ENCODE peak calls at places on chromosomes 12 and 14, in four cellular contexts. One of them, this sample, is unnamed.

GRCh38 chr12:54935235-54935951 is 49.2 kb downstream of the TESPA1 start:
- DNase-seq in KG1: no peak
- DNase-seq in cardiac muscle cell: peak; percentile 81
- DNase-seq in AG10803: peak; percentile 70
- DNase-seq in this sample: peak; percentile 95

GRCh38 chr12:93091851-93092558 is 162.9 kb upstream of the EEA1 start:
- DNase-seq in KG1: no peak
- DNase-seq in AG10803: no peak
- DNase-seq in cardiac muscle cell: no peak
- DNase-seq in this sample: no peak

GRCh38 chr12:75212072-75212471 is 2.4 kb upstream of the KCNC2 start:
- DNase-seq in cardiac muscle cell: no peak
- DNase-seq in AG10803: no peak
- DNase-seq in KG1: no peak
- DNase-seq in this sample: no peak

GRCh38 chr12:25202139-25202538 is 7.1 kb downstream of the ETFRF1 start:
- DNase-seq in cardiac muscle cell: no peak
- DNase-seq in KG1: no peak
- DNase-seq in AG10803: no peak
- DNase-seq in this sample: no peak

GRCh38 chr14:22304324-22304723 is 284.7 kb downstream of the DAD1 start:
- DNase-seq in cardiac muscle cell: no peak
- DNase-seq in AG10803: no peak
- DNase-seq in KG1: no peak
- DNase-seq in this sample: no peak

GRCh38 chr14:32808574-32809098 is 130.0 kb upstream of the NPAS3 start:
- DNase-seq in KG1: no peak
- DNase-seq in cardiac muscle cell: peak; percentile 53
- DNase-seq in AG10803: peak; percentile 36
- DNase-seq in this sample: peak; percentile 73

GRCh38 chr12:24625103-24625502 is 323.8 kb downstream of the BCAT1 start:
- DNase-seq in KG1: no peak
- DNase-seq in cardiac muscle cell: no peak
- DNase-seq in AG10803: no peak
- DNase-seq in this sample: no peak

GRCh38 chr12:122850695-122851350 is 15.6 kb downstream of the HIP1R start:
- DNase-seq in KG1: no peak
- DNase-seq in cardiac muscle cell: no peak
- DNase-seq in AG10803: peak; percentile 28
- DNase-seq in this sample: no peak

GRCh38 chr12:12267801-12268200 is 957 bp upstream of the LRP6 start:
- DNase-seq in KG1: no peak
- DNase-seq in cardiac muscle cell: no peak
- DNase-seq in AG10803: no peak
- DNase-seq in this sample: no peak

This sample was measured in iris pigment epithelial cell.